ENCODE peak calls at places on chromosomes 1 and 21, in eight cellular contexts. C is uterus; U is stimulated activated CD4-positive, alpha-beta T cell treated with anti-CD3 and anti-CD28 coated beads, Interleukin-4, amount 100 ng/mL, for 48 hours; R is D721Med; Q is EL; K is EH; G is NAMALWA; P is posterior cingulate gyrus. S is an unnamed sample.

GRCh38 chr1:4599951-4600481 is 54.4 kb upstream of the AJAP1 start:
- DNase-seq in G (no peak), Q (no peak), P (no peak), R (no peak), U (no peak), C (no peak), K (no peak), S (no peak)

GRCh38 chr1:162587761-162588260 is 26.3 kb downstream of the UAP1 start:
- DNase-seq in G (no peak), Q (no peak), C (no peak), R (no peak), U (no peak), P (no peak), K (no peak), S (no peak)

GRCh38 chr1:36585760-36586072 is 103.0 kb upstream of the CSF3R start:
- DNase-seq in C (no peak), Q (no peak), U (no peak), G (no peak), R (no peak), P (no peak), K (no peak), S (no peak)

GRCh38 chr1:230758705-230759354 is 11.6 kb downstream of the CAPN9 start:
- DNase-seq in P (no peak), C (no peak), U (no peak), K (peak), Q (peak), R (no peak), G (no peak), S (no peak)

GRCh38 chr21:44931501-44932365 is 8.1 kb upstream of the SLX9 start:
- DNase-seq in Q (no peak), C (no peak), K (no peak), R (peak), P (no peak), G (no peak), U (no peak), S (no peak)

GRCh38 chr1:174964261-174964984 is 35.3 kb upstream of the CACYBP start:
- DNase-seq in U (no peak), C (no peak), Q (no peak), G (peak), R (no peak), K (peak), P (no peak), S (peak)

GRCh38 chr1:109619405-109619654 is at the start of gene GNAT2:
- DNase-seq in K (no peak), Q (no peak), P (no peak), G (no peak), C (no peak), U (no peak), R (no peak), S (no peak)

GRCh38 chr1:36400825-36401601 is 3.3 kb upstream of the LSM10 start:
- DNase-seq in Q (no peak), U (peak), K (peak), R (no peak), C (peak), P (peak), G (no peak), S (peak)

GRCh38 chr21:45259206-45259795 is 28.4 kb downstream of the POFUT2 start:
- DNase-seq in P (no peak), K (no peak), G (no peak), R (peak), Q (no peak), C (no peak), U (no peak), S (no peak)

GRCh38 chr1:4137621-4138390 is 237.7 kb upstream of the C1orf174 start:
- DNase-seq in C (no peak), R (no peak), G (no peak), P (no peak), Q (no peak), K (no peak), U (no peak), S (no peak)

GRCh38 chr1:107935396-107936064 is 29.4 kb downstream of the VAV3 start:
- DNase-seq in K (no peak), U (peak), P (no peak), G (no peak), C (no peak), R (no peak), Q (no peak), S (no peak)

GRCh38 chr1:245085508-245086095 is 69.2 kb upstream of the KIF26B start:
- DNase-seq in C (no peak), Q (peak), R (no peak), G (no peak), U (no peak), K (peak), P (no peak), S (no peak)

GRCh38 chr1:205582471-205583291 is 49.1 kb downstream of the ELK4 start:
- DNase-seq in K (no peak), U (no peak), Q (no peak), R (no peak), C (no peak), P (no peak), G (no peak), S (peak)

GRCh38 chr1:52127181-52128175 is 14.4 kb upstream of the ZFYVE9 start:
- DNase-seq in G (peak), Q (peak), U (peak), P (no peak), C (peak), R (no peak), K (peak), S (peak)

GRCh38 chr1:151837841-151838490 is 1.7 kb downstream of the C2CD4D start:
- DNase-seq in Q (peak), C (no peak), K (peak), G (no peak), U (no peak), R (no peak), P (no peak), S (no peak)

GRCh38 chr1:178686407-178686806 is 38.6 kb upstream of the RALGPS2 start:
- DNase-seq in Q (no peak), C (no peak), K (peak), U (no peak), R (no peak), P (no peak), G (no peak), S (peak)

GRCh38 chr1:118136511-118136937 is 48.5 kb downstream of the SPAG17 start:
- DNase-seq in R (no peak), Q (peak), G (no peak), K (peak), P (no peak), U (peak), C (no peak), S (no peak)

GRCh38 chr1:202159534-202160371 is 649 bp downstream of the PTPN7 start:
- DNase-seq in Q (no peak), G (peak), K (no peak), R (no peak), U (peak), C (no peak), P (no peak), S (no peak)

GRCh38 chr1:93346472-93346991 is 825 bp downstream of the DR1 start:
- DNase-seq in P (no peak), K (peak), Q (peak), C (no peak), R (no peak), U (peak), G (peak), S (peak)

GRCh38 chr1:17158961-17159360 is 39.7 kb upstream of the PADI2 start:
- DNase-seq in C (no peak), Q (no peak), G (no peak), R (no peak), U (no peak), K (peak), P (no peak), S (no peak)

GRCh38 chr1:164265232-164265631 is 293.8 kb upstream of the PBX1 start:
- DNase-seq in Q (no peak), R (no peak), G (no peak), U (no peak), P (no peak), K (no peak), C (peak), S (no peak)

GRCh38 chr1:223811634-223812101 is 34.1 kb downstream of the TP53BP2 start:
- DNase-seq in K (peak), C (no peak), R (no peak), P (no peak), U (no peak), G (peak), Q (peak), S (peak)

GRCh38 chr1:21657456-21658190 is 11.5 kb downstream of the RAP1GAP start:
- DNase-seq in C (no peak), G (peak), R (no peak), P (no peak), U (no peak), Q (no peak), K (no peak), S (no peak)

GRCh38 chr21:28133116-28133515 is 859.6 kb downstream of the LTN1 start:
- DNase-seq in G (no peak), C (no peak), R (no peak), Q (no peak), P (no peak), U (no peak), K (peak), S (no peak)

GRCh38 chr1:106121728-106122127 is 934.7 kb upstream of the PRMT6 start:
- DNase-seq in Q (no peak), P (no peak), U (no peak), G (no peak), C (no peak), K (no peak), R (no peak), S (no peak)

GRCh38 chr1:156803086-156803851 is 13.4 kb downstream of the SH2D2A start:
- DNase-seq in G (no peak), K (no peak), Q (no peak), R (no peak), C (no peak), U (no peak), P (no peak), S (no peak)

GRCh38 chr1:172359531-172359991 is 60.9 kb upstream of the C1orf105 start:
- DNase-seq in K (peak), U (no peak), Q (peak), C (no peak), G (no peak), P (no peak), R (no peak), S (peak)

GRCh38 chr1:232477728-232478127 is 152.2 kb downstream of the SIPA1L2 start:
- DNase-seq in C (no peak), R (no peak), K (peak), P (no peak), Q (peak), U (no peak), G (no peak), S (no peak)

GRCh38 chr1:41498809-41499208 is 14.3 kb upstream of the EDN2 start:
- DNase-seq in C (peak), Q (peak), G (no peak), R (no peak), P (no peak), K (peak), U (no peak), S (no peak)

GRCh38 chr1:211472724-211473123 is 19.2 kb downstream of the RD3 start:
- DNase-seq in Q (no peak), G (no peak), U (no peak), R (no peak), P (no peak), K (no peak), C (no peak), S (no peak)

GRCh38 chr1:32967863-32968571 is 3.4 kb upstream of the RNF19B start:
- DNase-seq in R (no peak), K (peak), G (no peak), U (no peak), P (no peak), Q (peak), C (no peak), S (no peak)

GRCh38 chr1:110130113-110130591 is 17.9 kb downstream of the UBL4B start:
- DNase-seq in R (no peak), P (no peak), Q (no peak), C (no peak), G (no peak), U (no peak), K (no peak), S (no peak)

GRCh38 chr1:68136187-68136586 is 85.8 kb upstream of the DIRAS3 start:
- DNase-seq in P (no peak), C (no peak), U (no peak), G (no peak), R (no peak), Q (peak), K (peak), S (peak)

GRCh38 chr1:75131593-75132420 is 2.4 kb upstream of the LHX8 start:
- DNase-seq in C (no peak), R (no peak), U (no peak), K (no peak), Q (no peak), P (no peak), G (no peak), S (no peak)

GRCh38 chr1:71565267-71565666 is 484.4 kb upstream of the ZRANB2 start:
- DNase-seq in C (no peak), K (peak), Q (no peak), U (no peak), R (no peak), P (no peak), G (no peak), S (no peak)

GRCh38 chr1:24926596-24927249 is 3.4 kb downstream of the RUNX3 start:
- DNase-seq in U (no peak), R (no peak), G (no peak), Q (peak), K (peak), C (no peak), P (no peak), S (no peak)

GRCh38 chr1:69121708-69122107 is 446.0 kb upstream of the LRRC7 start:
- DNase-seq in G (no peak), Q (peak), K (no peak), U (no peak), C (no peak), P (no peak), R (no peak), S (no peak)

S was measured in endothelial cell of umbilical vein.